ENCODE peak calls at places on chromosomes 7 and 10, in five cellular contexts. B, P, O, E and J are unnamed samples. For H3K4me1, the result is how much of the 10 kb centered on the place peaks cover.

GRCh38 chr10:124722812-124723783 is 21.1 kb downstream of the FAM53B start:
- DNase-seq in B (no peak), P (no peak), O (peak), E (no peak), J (no peak)

GRCh38 chr10:14617125-14617524 is 157.6 kb downstream of the FAM107B start:
- DNase-seq in B (no peak), P (no peak), O (no peak), E (peak), J (no peak)

GRCh38 chr10:22372298-22372697 is 27.0 kb downstream of the SPAG6 start:
- DNase-seq in B (no peak), P (no peak), O (no peak), E (no peak), J (no peak)

GRCh38 chr10:90352288-90352687 is 505.6 kb downstream of the HTR7 start:
- DNase-seq in B (no peak), P (peak), O (no peak), E (no peak), J (no peak)

GRCh38 chr7:40324889-40325288 is 190.1 kb downstream of the SUGCT start:
- DNase-seq in B (no peak), P (no peak), O (no peak), E (no peak), J (no peak)

GRCh38 chr7:73308074-73308664 is 457 bp downstream of the NSUN5 start:
- DNase-seq in B (no peak), P (peak), O (no peak), E (no peak), J (no peak)

GRCh38 chr10:87734987-87735827 is 75.5 kb downstream of the PAPSS2 start:
- DNase-seq in B (no peak), P (peak), O (no peak), E (peak), J (peak)

GRCh38 chr7:55545496-55545895 is 26.8 kb downstream of the VOPP1 start:
- DNase-seq in B (peak), P (no peak), O (no peak), E (peak), J (no peak)

GRCh38 chr7:112905950-112906349 is 115.8 kb upstream of the TMEM168 start:
- DNase-seq in B (no peak), P (no peak), O (no peak), E (no peak), J (no peak)

GRCh38 chr7:26451997-26452396 is 160.3 kb downstream of the SNX10 start:
- DNase-seq in B (no peak), P (peak), O (no peak), E (no peak), J (no peak)

GRCh38 chr7:36606442-36607205 is 117.7 kb downstream of the AOAH start:
- DNase-seq in B (no peak), P (no peak), O (no peak), E (no peak), J (no peak)

GRCh38 chr7:91355680-91356435 is 91.6 kb downstream of the FZD1 start:
- DNase-seq in B (no peak), P (peak), O (no peak), E (no peak), J (no peak)

GRCh38 chr7:48088559-48089414 is at the start of gene UPP1:
- DNase-seq in B (peak), P (peak), O (peak), E (peak), J (peak)

GRCh38 chr10:8768854-8769253 is 714.4 kb downstream of the GATA3 start:
- DNase-seq in B (no peak), P (peak), O (no peak), E (no peak), J (no peak)

GRCh38 chr10:119286983-119287612 is 79.7 kb downstream of the GRK5 start:
- DNase-seq in B (no peak), P (no peak), O (no peak), E (no peak), J (no peak)

GRCh38 chr10:80158598-80159127 is 26.1 kb downstream of the PLAC9 start:
- DNase-seq in B (peak), P (no peak), O (no peak), E (peak), J (peak)

GRCh38 chr10:97454330-97455036 is 8.5 kb downstream of the ZDHHC16 start:
- DNase-seq in B (no peak), P (no peak), O (peak), E (peak), J (no peak)

GRCh38 chr7:105003275-105003674 is 10.7 kb upstream of the KMT2E start:
- DNase-seq in B (no peak), P (no peak), O (no peak), E (peak), J (peak)

GRCh38 chr7:123114288-123114687 is 85.5 kb downstream of the SLC13A1 start:
- DNase-seq in B (no peak), P (no peak), O (no peak), E (no peak), J (no peak)

GRCh38 chr7:8261711-8262695 is at the start of gene ICA1:
- DNase-seq in B (peak), P (peak), O (no peak), E (peak), J (peak)

GRCh38 chr7:23211542-23211941 is 29.7 kb downstream of the NUP42 start:
- DNase-seq in B (no peak), P (peak), O (no peak), E (no peak), J (no peak)

GRCh38 chr7:141706394-141707064 is 1.6 kb upstream of the WEE2 start:
- DNase-seq in B (no peak), P (no peak), O (no peak), E (no peak), J (no peak)

GRCh38 chr10:88819290-88819689 is 16.8 kb downstream of the LIPM start:
- DNase-seq in B (no peak), P (no peak), O (no peak), E (peak), J (no peak)

GRCh38 chr10:102856758-102857424 is 2.8 kb downstream of the BORCS7 start:
- DNase-seq in B (no peak), P (peak), O (no peak), E (no peak), J (no peak)

GRCh38 chr10:31320598-31321211 is 1.7 kb downstream of the ZEB1 start:
- DNase-seq in B (peak), P (peak), O (peak), E (peak), J (peak)

GRCh38 chr10:10872035-10872673 is 145.5 kb upstream of the CELF2 start:
- DNase-seq in B (no peak), P (peak), O (no peak), E (no peak), J (peak)

GRCh38 chr10:21078410-21079329 is 181.6 kb upstream of the NEBL start:
- DNase-seq in B (peak), P (peak), O (no peak), E (peak), J (peak)

GRCh38 chr7:73429622-73430505 is 3.7 kb upstream of the FZD9 start:
- DNase-seq in B (no peak), P (no peak), O (no peak), E (no peak), J (no peak)

GRCh38 chr10:85317827-85318226 is 989.4 kb downstream of the CCSER2 start:
- DNase-seq in B (no peak), P (peak), O (no peak), E (no peak), J (no peak)

GRCh38 chr10:121860810-121861209 is 67.0 kb downstream of the ATE1 start:
- DNase-seq in B (no peak), P (no peak), O (no peak), E (peak), J (no peak)

GRCh38 chr7:99368750-99369389 is 5.7 kb upstream of the ARPC1B start:
- DNase-seq in B (no peak), P (peak), O (no peak), E (peak), J (no peak)

DNA sequence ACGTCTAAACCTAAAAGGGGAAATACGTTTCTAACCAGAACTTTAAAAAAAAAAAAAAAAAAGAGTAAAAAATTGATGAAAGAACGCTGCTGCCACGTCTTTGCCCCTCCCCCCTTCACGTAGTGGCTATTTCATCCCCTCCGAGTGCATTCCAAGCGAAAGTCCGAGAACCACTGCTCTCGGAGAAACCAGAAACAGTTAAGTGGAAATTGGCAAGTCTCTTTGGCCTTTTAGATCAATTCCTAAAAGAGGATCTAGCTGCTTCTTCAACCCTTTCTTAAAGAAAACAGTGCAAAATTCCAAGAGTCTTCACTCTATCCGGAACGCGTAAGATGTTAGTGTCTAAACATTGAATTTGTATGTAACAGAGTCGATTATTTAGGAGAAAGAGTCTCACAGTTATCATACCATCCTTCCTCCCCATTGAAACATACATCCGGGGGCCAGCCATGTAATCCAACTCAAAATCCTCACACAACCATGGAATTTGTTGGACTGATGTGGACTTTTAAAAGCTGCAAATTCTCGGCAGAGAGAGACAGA is 1.1 kb downstream of the P4HA1 start:
- DNase-seq in B (peak), P (peak), O (peak), E (peak), J (peak)
- H3K4me1 ChIP-seq in B (half or more), P (under half), O (under half), E (under half), J (under half)

DNA sequence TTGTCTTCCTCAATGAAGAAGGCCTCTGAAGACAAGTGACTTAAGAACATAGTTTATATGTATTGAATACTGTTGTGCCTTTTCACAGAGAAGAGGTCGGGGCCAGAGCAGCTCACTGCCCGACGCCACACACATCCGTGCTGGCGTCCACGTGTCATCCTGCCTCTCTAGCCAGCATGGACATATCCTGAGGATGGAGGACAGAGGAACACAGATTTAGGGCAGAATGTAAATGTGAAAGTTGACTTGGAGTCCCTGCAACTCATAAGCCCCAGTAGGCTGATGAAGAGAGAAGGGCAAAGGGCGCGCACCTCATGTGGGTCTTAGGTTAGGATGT is 1.3 kb downstream of the GPR146 start:
- DNase-seq in B (no peak), P (no peak), O (no peak), E (no peak), J (no peak)
- H3K4me1 ChIP-seq in B (half or more), P (under half), O (half or more), E (under half), J (under half)

GRCh38 chr7:2525161-2525930 is 5.8 kb downstream of the LFNG start:
- DNase-seq in B (peak), P (no peak), O (no peak), E (no peak), J (no peak)
- H3K4me1 ChIP-seq in B (under half), P (under half), O (half or more), E (under half), J (under half)

DNA sequence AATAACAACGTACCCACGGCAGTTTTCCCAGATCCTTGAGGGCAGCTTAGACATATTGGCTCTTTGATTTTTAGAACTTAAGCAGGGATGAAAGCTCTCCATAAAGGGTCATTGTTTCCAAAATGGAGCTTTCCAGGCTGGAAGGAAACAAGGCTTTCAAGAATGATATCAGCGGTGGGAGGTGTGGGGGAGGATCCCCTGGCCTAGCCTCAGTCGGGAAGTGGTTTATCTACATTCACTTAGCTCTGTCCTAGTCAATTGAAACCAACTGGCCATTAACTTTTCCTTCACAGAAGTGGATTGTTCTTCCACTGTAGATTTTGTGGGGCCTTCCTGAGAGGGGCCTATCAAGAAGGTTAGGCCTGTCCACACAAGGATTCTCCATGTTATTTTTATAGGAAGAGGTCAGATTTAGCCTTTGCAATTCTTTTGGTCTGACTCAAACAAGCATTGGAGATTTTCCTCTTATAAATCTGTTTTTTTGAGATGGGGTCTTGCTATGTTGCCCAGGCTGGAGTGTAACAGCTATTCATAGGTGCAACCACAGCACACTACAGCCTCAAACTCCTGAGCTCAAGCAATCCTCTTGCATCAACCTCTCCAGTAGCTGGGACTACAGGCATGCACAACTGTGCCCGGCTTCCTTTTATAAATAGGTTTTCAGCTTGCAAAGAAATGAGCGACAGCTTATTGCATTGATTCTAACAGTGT is 343.5 kb downstream of the LRMDA start:
- DNase-seq in B (no peak), P (no peak), O (no peak), E (no peak), J (peak)
- H3K4me1 ChIP-seq in B (under half), P (under half), O (under half), E (under half), J (under half)